ENCODE peak calls at places on chromosome 1, in ten cellular contexts. X is RCC 7860; C is IMR-90; Q is left lung; B is pons; G is NCI-H1694 treated with DMSO at 0.1 percent for 48 hours; S is EH; V is ELF-1; U is ovary; J is activated naive CD4-positive, alpha-beta T cell treated with Interleukin-2 at 50 U/mL for 16 hours. Y is an unnamed sample.

GRCh38 chr1:187443939-187444338 is 615.2 kb downstream of the PLA2G4A start:
- DNase-seq in X (no peak), C (no peak), Q (no peak), B (no peak), G (no peak), S (no peak), V (no peak), U (no peak), J (no peak), Y (no peak)

GRCh38 chr1:224447251-224447650 is 12.7 kb upstream of the WDR26 start:
- DNase-seq in X (no peak), C (peak), Q (no peak), B (no peak), G (no peak), S (peak), V (no peak), U (peak), J (no peak), Y (no peak)

GRCh38 chr1:73356485-73356884 is 841.5 kb downstream of the LRRIQ3 start:
- DNase-seq in X (no peak), C (no peak), Q (no peak), B (no peak), G (no peak), S (no peak), V (no peak), U (no peak), J (no peak), Y (no peak)

GRCh38 chr1:234186037-234186688 is 187.1 kb upstream of the COA6 start:
- DNase-seq in X (peak), C (peak), Q (no peak), B (no peak), G (no peak), S (no peak), V (no peak), U (no peak), J (peak), Y (no peak)

GRCh38 chr1:31723828-31724359 is 20.1 kb upstream of the COL16A1 start:
- DNase-seq in X (peak), C (peak), Q (peak), B (peak), G (no peak), S (peak), V (peak), U (peak), J (peak), Y (peak)

GRCh38 chr1:76176020-76176419 is 101.5 kb downstream of the ST6GALNAC3 start:
- DNase-seq in X (no peak), C (no peak), Q (no peak), B (no peak), G (no peak), S (no peak), V (no peak), U (no peak), J (no peak), Y (no peak)

GRCh38 chr1:200590001-200590400 is 30.6 kb downstream of the KIF14 start:
- DNase-seq in X (no peak), C (no peak), Q (no peak), B (no peak), G (no peak), S (no peak), V (no peak), U (no peak), J (no peak), Y (no peak)

GRCh38 chr1:234545512-234546386 is 64.2 kb downstream of the IRF2BP2 start:
- DNase-seq in X (no peak), C (peak), Q (no peak), B (peak), G (no peak), S (no peak), V (no peak), U (peak), J (no peak), Y (no peak)

GRCh38 chr1:164644774-164645634 is 86.0 kb downstream of the PBX1 start:
- DNase-seq in X (no peak), C (peak), Q (no peak), B (no peak), G (peak), S (peak), V (no peak), U (no peak), J (no peak), Y (no peak)

GRCh38 chr1:113934511-113935055 is 5.5 kb downstream of the HIPK1 start:
- DNase-seq in X (no peak), C (no peak), Q (no peak), B (no peak), G (no peak), S (no peak), V (no peak), U (no peak), J (no peak), Y (no peak)

Y was measured in upper lobe of right lung.